ENCODE peak calls at places on chromosomes 7 and 10, in seven cellular contexts. K is activated CD4-positive, CD25-positive, alpha-beta regulatory T cell treated with anti-CD3 and anti-CD28 coated beads, Interleukin-2, amount 50 U/mL, for 72 hours; P is activated CD4-positive, alpha-beta T cell treated with anti-CD3 and anti-CD28 coated beads for 48 hours; H is Ammon's horn; D is left cardiac atrium; M is left ventricle myocardium inferior; Z is glomerular endothelial cell. J is an unnamed sample.

GRCh38 chr10:82980321-82980720 is 1105.3 kb downstream of the NRG3 start:
- DNase-seq in K (no peak), P (no peak), H (no peak), D (no peak), M (no peak), Z (no peak), J (no peak)

GRCh38 chr10:71641986-71642385 is 77.6 kb downstream of the C10orf105 start:
- DNase-seq in K (no peak), P (no peak), H (no peak), D (no peak), M (no peak), Z (no peak), J (no peak)

GRCh38 chr7:51062222-51062987 is 254.2 kb downstream of the COBL start:
- DNase-seq in K (no peak), P (no peak), H (peak; percentile 43), D (no peak), M (no peak), Z (no peak), J (no peak)

GRCh38 chr10:45580781-45581496 is 91.6 kb downstream of the ZFAND4 start:
- DNase-seq in K (peak; percentile 37), P (no peak), H (no peak), D (no peak), M (no peak), Z (no peak), J (no peak)

GRCh38 chr10:5977471-5978370 is at the start of gene IL15RA:
- DNase-seq in K (peak; percentile 84), P (peak; percentile 93), H (peak; percentile 36), D (peak; percentile 85), M (peak; percentile 73), Z (no peak), J (peak; percentile 87)

GRCh38 chr10:24494777-24495176 is 228.9 kb downstream of the ARHGAP21 start:
- DNase-seq in K (no peak), P (no peak), H (no peak), D (no peak), M (no peak), Z (no peak), J (no peak)

GRCh38 chr10:53765311-53765710 is 992.7 kb upstream of the MBL2 start:
- DNase-seq in K (no peak), P (no peak), H (no peak), D (no peak), M (no peak), Z (no peak), J (no peak)

GRCh38 chr7:51113962-51114361 is 202.6 kb downstream of the COBL start:
- DNase-seq in K (no peak), P (no peak), H (no peak), D (no peak), M (no peak), Z (no peak), J (no peak)

GRCh38 chr7:134315679-134316538 is 821 bp downstream of the SLC35B4 start:
- DNase-seq in K (no peak), P (no peak), H (peak; percentile 25), D (no peak), M (no peak), Z (no peak), J (no peak)

GRCh38 chr10:22103701-22104100 is 100.2 kb upstream of the DNAJC1 start:
- DNase-seq in K (no peak), P (no peak), H (no peak), D (no peak), M (no peak), Z (no peak), J (no peak)

GRCh38 chr10:74586088-74586585 is 240.3 kb upstream of the KAT6B start:
- DNase-seq in K (no peak), P (peak; percentile 48), H (peak; percentile 14), D (no peak), M (no peak), Z (no peak), J (peak; percentile 76)

GRCh38 chr7:39811161-39811614 is 138.9 kb upstream of the CDK13 start:
- DNase-seq in K (no peak), P (no peak), H (no peak), D (no peak), M (no peak), Z (no peak), J (no peak)

GRCh38 chr7:34042406-34042805 is 137.1 kb downstream of the BMPER start:
- DNase-seq in K (no peak), P (no peak), H (no peak), D (no peak), M (no peak), Z (no peak), J (no peak)

GRCh38 chr7:77327932-77328628 is 88.1 kb downstream of the GSAP start:
- DNase-seq in K (no peak), P (peak; percentile 21), H (no peak), D (peak; percentile 28), M (peak; percentile 23), Z (no peak), J (peak; percentile 37)

GRCh38 chr10:29841724-29842649 is 207.2 kb upstream of the SVIL start:
- DNase-seq in K (no peak), P (no peak), H (no peak), D (peak; percentile 71), M (peak; percentile 70), Z (no peak), J (peak; percentile 83)

GRCh38 chr10:44651834-44652233 is 259.3 kb upstream of the TMEM72 start:
- DNase-seq in K (no peak), P (no peak), H (no peak), D (no peak), M (peak; percentile 42), Z (no peak), J (no peak)

GRCh38 chr10:21372651-21373410 is 152.7 kb downstream of the SKIDA1 start:
- DNase-seq in K (no peak), P (peak; percentile 34), H (no peak), D (peak; percentile 52), M (peak; percentile 25), Z (no peak), J (peak; percentile 78)

GRCh38 chr10:93600861-93601773 is at the start of gene RBP4:
- DNase-seq in K (no peak), P (no peak), H (no peak), D (peak; percentile 47), M (no peak), Z (no peak), J (no peak)

GRCh38 chr7:78019457-78020130 is 221.0 kb downstream of the PHTF2 start:
- DNase-seq in K (peak; percentile 61), P (peak; percentile 73), H (peak; percentile 88), D (peak; percentile 96), M (peak; percentile 94), Z (no peak), J (peak; percentile 13)

GRCh38 chr10:30182191-30183075 is 123.0 kb upstream of the JCAD start:
- DNase-seq in K (no peak), P (no peak), H (no peak), D (no peak), M (no peak), Z (no peak), J (no peak)

GRCh38 chr7:9240016-9240415 is 806.6 kb downstream of the NXPH1 start:
- DNase-seq in K (no peak), P (no peak), H (no peak), D (no peak), M (no peak), Z (no peak), J (no peak)

GRCh38 chr10:43075612-43076003 is 1.3 kb upstream of the RET start:
- DNase-seq in K (no peak), P (peak; percentile 17), H (no peak), D (no peak), M (no peak), Z (no peak), J (no peak)

GRCh38 chr10:30445716-30446115 is 11.7 kb downstream of the MAP3K8 start:
- DNase-seq in K (no peak), P (no peak), H (no peak), D (no peak), M (no peak), Z (no peak), J (no peak)

GRCh38 chr7:12727455-12728191 is 40.2 kb downstream of the ARL4A start:
- DNase-seq in K (no peak), P (no peak), H (no peak), D (no peak), M (no peak), Z (no peak), J (no peak)

GRCh38 chr10:31595992-31596391 is 277.0 kb downstream of the ZEB1 start:
- DNase-seq in K (no peak), P (no peak), H (no peak), D (no peak), M (no peak), Z (no peak), J (no peak)

GRCh38 chr10:115049957-115050356 is 43.2 kb upstream of the ATRNL1 start:
- DNase-seq in K (no peak), P (no peak), H (no peak), D (no peak), M (no peak), Z (no peak), J (no peak)

GRCh38 chr10:15725603-15726002 is 5.9 kb upstream of the ITGA8 start:
- DNase-seq in K (no peak), P (no peak), H (peak; percentile 77), D (no peak), M (no peak), Z (peak; percentile 25), J (no peak)

GRCh38 chr7:74183653-74184450 is 9.7 kb downstream of the EIF4H start:
- DNase-seq in K (no peak), P (peak; percentile 32), H (no peak), D (no peak), M (no peak), Z (no peak), J (no peak)

GRCh38 chr10:84341538-84341856 is 13.1 kb downstream of the CCSER2 start:
- DNase-seq in K (no peak), P (peak; percentile 44), H (no peak), D (no peak), M (no peak), Z (no peak), J (no peak)

GRCh38 chr10:112783653-112784426 is 166.2 kb upstream of the TCF7L2 start:
- DNase-seq in K (no peak), P (no peak), H (no peak), D (no peak), M (peak; percentile 24), Z (no peak), J (no peak)

GRCh38 chr7:41169307-41169706 is 533.6 kb downstream of the INHBA start:
- DNase-seq in K (no peak), P (no peak), H (no peak), D (no peak), M (no peak), Z (peak; percentile 33), J (no peak)

GRCh38 chr10:31129880-31130405 is 98.3 kb upstream of the ZNF438 start:
- DNase-seq in K (no peak), P (no peak), H (no peak), D (no peak), M (no peak), Z (no peak), J (peak; percentile 17)

GRCh38 chr10:15802375-15802949 is 57.8 kb downstream of the MINDY3 start:
- DNase-seq in K (no peak), P (peak; percentile 54), H (no peak), D (no peak), M (no peak), Z (no peak), J (no peak)

GRCh38 chr10:114403545-114404161 is 649 bp downstream of the AFAP1L2 start:
- DNase-seq in K (no peak), P (no peak), H (no peak), D (peak; percentile 47), M (peak; percentile 37), Z (no peak), J (no peak)